ENCODE peak calls at places on chromosomes 11 and 22, in five cellular contexts. V is transverse colon, Z is K562, J is retinal pigment epithelial cell, Q is AG04450. A is an unnamed sample.
A peak's percentile ranks its signal among the peaks of the same experiment; 100 is the strongest.

GRCh38 chr22:35301370-35301874 is 1.7 kb downstream of the TOM1 start:
- DNase-seq in Q (peak; percentile 70), V (peak; percentile 39), Z (peak; percentile 32), J (no peak), A (no peak)

GRCh38 chr11:17561466-17562001 is 14.5 kb downstream of the OTOG start:
- DNase-seq in J (no peak), V (no peak), Q (no peak), Z (no peak), A (no peak)

GRCh38 chr11:134528453-134528852 is 116.4 kb upstream of the B3GAT1 start:
- DNase-seq in Z (no peak), Q (no peak), V (no peak), J (no peak), A (no peak)

GRCh38 chr11:73950869-73951710 is at the start of gene DNAJB13:
- DNase-seq in J (no peak), V (peak; percentile 44), Q (no peak), Z (peak; percentile 79), A (no peak)

GRCh38 chr22:32712644-32713355 is 88.7 kb upstream of the TIMP3 start:
- DNase-seq in J (no peak), Z (no peak), V (no peak), Q (no peak), A (no peak)

GRCh38 chr22:20141186-20142077 is 9.4 kb downstream of the CCDC188 start:
- DNase-seq in V (no peak), Q (peak; percentile 50), Z (no peak), J (peak; percentile 43), A (no peak)

GRCh38 chr11:121567988-121568387 is 115.2 kb upstream of the SORL1-AS1 start:
- DNase-seq in J (no peak), Q (no peak), V (no peak), Z (no peak), A (no peak)

GRCh38 chr11:102727890-102728289 is 3.1 kb upstream of the MMP8 start:
- DNase-seq in Q (peak; percentile 68), J (peak; percentile 33), V (no peak), Z (no peak), A (no peak)

GRCh38 chr11:134022748-134023147 is 46.1 kb upstream of the JAM3 start:
- DNase-seq in J (no peak), Q (no peak), V (no peak), Z (no peak), A (no peak)

GRCh38 chr22:28299760-28300159 is 379.9 kb downstream of the TTC28 start:
- DNase-seq in Z (no peak), V (no peak), Q (no peak), J (peak; percentile 16), A (no peak)

DNA sequence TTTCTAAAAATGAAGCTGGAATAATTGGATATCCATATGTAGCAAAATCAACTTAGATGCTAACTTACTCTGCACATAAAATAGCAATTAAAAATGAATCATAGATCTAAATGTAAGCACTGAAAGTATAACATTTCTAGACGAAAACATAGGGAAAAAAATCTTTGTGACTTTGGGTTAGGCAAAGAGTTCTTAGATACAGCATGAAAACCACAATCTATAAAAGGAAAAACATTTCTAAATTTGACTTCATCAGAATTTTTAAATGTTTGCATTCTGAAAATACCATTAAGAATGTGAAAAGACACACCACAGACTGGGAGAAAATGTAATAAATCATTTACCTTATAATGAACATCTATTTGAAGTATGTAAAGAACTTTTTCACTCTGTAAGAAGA is 128.8 kb downstream of the APIP start:
- DNase-seq in Q (no peak), V (no peak), J (no peak), Z (no peak), A (no peak)
- H3K4me3 ChIP-seq in Q (no peak overlapping the region), V (no peak overlapping the region), J (no peak overlapping the region), Z (no peak overlapping the region), A (no peak overlapping the region)

DNA sequence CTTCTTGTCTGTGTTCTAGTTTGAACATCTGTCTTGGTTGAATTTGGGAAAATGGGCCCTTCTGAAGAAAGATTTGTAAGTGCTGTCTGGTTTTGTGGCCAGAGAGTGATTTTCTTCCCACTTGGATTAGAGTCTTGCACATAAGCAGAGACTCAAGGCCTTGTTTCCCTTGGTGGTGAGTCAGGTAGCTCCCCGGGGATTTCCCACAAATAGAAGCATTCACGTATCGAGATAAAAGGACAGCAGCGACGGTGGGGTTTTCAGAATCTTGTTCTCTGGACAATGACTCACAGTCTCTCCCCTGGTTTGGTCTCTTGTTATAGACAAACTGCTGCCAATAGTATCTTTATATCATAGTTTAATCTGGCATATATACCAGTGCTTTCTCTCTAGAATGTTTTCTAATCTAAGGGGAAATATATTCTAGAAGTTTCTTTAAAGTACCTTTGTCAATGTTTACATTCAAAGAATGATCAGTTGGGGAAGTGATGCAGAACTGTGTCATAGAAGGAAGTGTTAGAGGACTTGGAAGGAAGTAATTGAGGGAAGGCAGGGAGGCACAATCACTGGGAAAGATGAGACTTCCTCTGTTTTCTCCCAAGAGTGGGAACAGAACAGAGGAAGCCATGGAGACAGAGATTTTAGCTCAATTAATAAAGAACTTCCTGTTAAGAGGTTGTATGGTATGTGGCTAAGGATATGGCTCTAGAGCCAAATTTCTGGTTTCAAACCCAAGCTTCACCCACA is 18.1 kb downstream of the POLA2 start:
- DNase-seq in V (no peak), Q (peak; percentile 86), J (peak; percentile 86), Z (no peak), A (no peak)
- H3K4me3 ChIP-seq in V (no peak overlapping the region), Q (no peak overlapping the region), J (no peak overlapping the region), Z (no peak overlapping the region), A (no peak overlapping the region)

GRCh38 chr11:108664241-108664640 is 628 bp upstream of the DDX10 start:
- DNase-seq in Z (no peak), Q (no peak), V (no peak), J (no peak), A (no peak)

GRCh38 chr11:108663154-108663877 is 1.6 kb upstream of the DDX10 start:
- DNase-seq in Q (no peak), V (no peak), Z (no peak), J (no peak), A (no peak)

GRCh38 chr11:108669261-108669660 is 4.4 kb downstream of the DDX10 start:
- DNase-seq in J (no peak), V (no peak), Z (no peak), Q (no peak), A (no peak)

GRCh38 chr11:108664730-108665525 is at the start of gene DDX10:
- DNase-seq in Z (peak; percentile 98), Q (peak; percentile 97), J (peak; percentile 95), V (peak; percentile 99), A (peak; percentile 99)

GRCh38 chr11:108666373-108666772 is 1.5 kb downstream of the DDX10 start:
- DNase-seq in J (no peak), Z (no peak), V (no peak), Q (no peak), A (no peak)
- H3K4me3 ChIP-seq in J (no peak overlapping the region), Z (peak overlapping the region; percentile 84), V (no peak overlapping the region), Q (no peak overlapping the region), A (no peak overlapping the region)

GRCh38 chr22:23243006-23243573 is 62.8 kb downstream of the BCR start:
- DNase-seq in J (no peak), Z (peak; percentile 60), V (no peak), Q (no peak), A (peak; percentile 35)

GRCh38 chr22:23245045-23245798 is 64.9 kb downstream of the BCR start:
- DNase-seq in J (no peak), Z (peak; percentile 55), Q (no peak), V (no peak), A (no peak)

GRCh38 chr22:23244690-23245044 is 64.4 kb downstream of the BCR start:
- DNase-seq in Z (peak; percentile 60), J (no peak), Q (no peak), V (no peak), A (no peak)

GRCh38 chr22:23242473-23243001 is 62.2 kb downstream of the BCR start:
- DNase-seq in J (no peak), Z (no peak), V (no peak), Q (no peak), A (no peak)

GRCh38 chr22:23243859-23244689 is 63.8 kb downstream of the BCR start:
- DNase-seq in V (no peak), Q (no peak), J (no peak), Z (peak; percentile 61), A (no peak)
- H3K4me3 ChIP-seq in V (no peak overlapping the region), Q (no peak overlapping the region), J (no peak overlapping the region), Z (no peak overlapping the region), A (no peak overlapping the region)

DNA sequence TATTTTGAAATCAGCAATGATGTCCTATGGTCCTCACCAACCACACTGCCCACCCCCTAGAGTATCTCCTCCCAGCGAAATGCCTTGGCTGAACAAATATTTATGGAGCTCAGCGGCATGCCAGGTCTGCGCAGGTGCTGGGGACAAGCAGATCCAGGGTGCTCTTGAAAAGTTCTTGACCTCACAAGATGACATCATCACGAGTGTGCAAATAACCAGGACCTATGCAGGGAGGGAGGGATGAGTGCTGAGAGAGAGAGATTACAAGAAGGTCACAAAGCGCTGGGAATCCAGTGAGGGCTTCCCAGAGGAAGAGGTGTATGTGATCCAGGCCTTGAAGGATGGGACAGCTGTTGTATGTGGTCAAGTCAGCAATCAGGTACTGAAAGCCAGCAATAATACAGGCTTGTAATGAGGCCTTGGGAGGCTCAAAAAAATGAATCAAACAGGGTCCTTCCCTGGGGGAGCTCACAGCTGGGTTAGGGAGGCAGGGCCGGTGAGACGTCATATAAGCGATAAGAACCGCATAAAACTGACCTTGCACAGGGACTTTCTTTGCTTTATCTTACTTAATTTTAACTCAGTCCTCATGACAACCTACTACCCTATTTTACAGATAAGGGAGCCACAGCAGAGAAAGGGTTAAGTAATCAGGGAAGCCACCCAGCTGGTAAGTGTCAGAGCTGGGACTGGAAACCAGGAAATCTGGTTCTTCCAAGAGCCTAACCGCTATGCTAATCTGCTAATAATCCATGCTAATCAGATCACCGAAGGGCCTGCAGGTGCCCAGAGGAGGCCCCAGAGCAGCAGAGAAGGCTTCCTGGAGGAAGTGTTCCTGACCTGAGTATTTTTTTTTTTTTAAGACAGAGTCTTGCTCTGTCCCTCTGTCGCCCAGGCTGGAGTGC is 8.2 kb downstream of the ARRB1 start:
- DNase-seq in Q (no peak), V (no peak), Z (peak; percentile 56), J (no peak), A (no peak)
- H3K4me3 ChIP-seq in Q (no peak overlapping the region), V (no peak overlapping the region), Z (no peak overlapping the region), J (no peak overlapping the region), A (no peak overlapping the region)

GRCh38 chr11:118313242-118313641 is 8.7 kb downstream of the CD3E start:
- DNase-seq in Z (no peak), J (no peak), V (no peak), Q (no peak), A (no peak)
- H3K4me3 ChIP-seq in Z (no peak overlapping the region), J (no peak overlapping the region), V (no peak overlapping the region), Q (no peak overlapping the region), A (no peak overlapping the region)

GRCh38 chr11:112455791-112456190 is 195.1 kb upstream of the PLET1 start:
- DNase-seq in Z (no peak), V (no peak), J (peak; percentile 72), Q (no peak), A (no peak)
- H3K4me3 ChIP-seq in Z (no peak overlapping the region), V (no peak overlapping the region), J (no peak overlapping the region), Q (no peak overlapping the region), A (no peak overlapping the region)